ENCODE peak calls at places on chromosomes 7 and 10, in ten cellular contexts. A is cardiac fibroblast, X is OCI-LY7, F is transverse colon, P is endothelial cell, J is B cell, Z is colonic mucosa, R is fibroblast of mammary gland, T is lower lobe of right lung, E is glutamatergic neuron. Q is an unnamed sample.

GRCh38 chr7:101163281-101164070 is 1.9 kb downstream of the VGF start:
- DNase-seq in A (no peak), X (no peak), F (no peak), P (no peak), J (no peak), Z (peak; percentile 57), R (no peak), T (no peak), E (peak; percentile 76), Q (no peak)

GRCh38 chr10:89295597-89295996 is 6.2 kb upstream of the IFIT2 start:
- DNase-seq in A (peak; percentile 70), X (no peak), F (no peak), P (no peak), J (no peak), Z (no peak), R (peak; percentile 65), T (no peak), E (no peak), Q (no peak)

GRCh38 chr7:102832694-102833093 is 80.1 kb upstream of the LRRC17 start:
- DNase-seq in A (no peak), X (no peak), F (no peak), P (no peak), J (no peak), Z (no peak), R (no peak), T (no peak), E (no peak), Q (no peak)

GRCh38 chr7:64893401-64893800 is 9.7 kb upstream of the ZNF273 start:
- DNase-seq in A (no peak), X (no peak), F (no peak), P (no peak), J (no peak), Z (no peak), R (no peak), T (no peak), E (no peak), Q (no peak)

GRCh38 chr7:157427811-157428553 is 91.2 kb downstream of the DNAJB6 start:
- DNase-seq in A (no peak), X (no peak), F (no peak), P (no peak), J (no peak), Z (no peak), R (no peak), T (peak; percentile 38), E (no peak), Q (no peak)

GRCh38 chr10:24456319-24456718 is 247.4 kb downstream of the KIAA1217 start:
- DNase-seq in A (peak; percentile 48), X (no peak), F (no peak), P (no peak), J (no peak), Z (no peak), R (peak; percentile 99), T (no peak), E (no peak), Q (no peak)

GRCh38 chr7:44149571-44150465 is 8.7 kb upstream of the MYL7 start:
- DNase-seq in A (peak; percentile 33), X (no peak), F (no peak), P (no peak), J (no peak), Z (no peak), R (peak; percentile 7), T (no peak), E (no peak), Q (no peak)

GRCh38 chr10:42242135-42242805 is 396.1 kb downstream of the ZNF33B start:
- DNase-seq in A (no peak), X (no peak), F (no peak), P (no peak), J (no peak), Z (no peak), R (no peak), T (no peak), E (no peak), Q (no peak)

GRCh38 chr10:49653530-49653929 is 25.9 kb upstream of the C10orf53 start:
- DNase-seq in A (no peak), X (no peak), F (no peak), P (no peak), J (no peak), Z (no peak), R (no peak), T (no peak), E (no peak), Q (no peak)

GRCh38 chr7:133077394-133077793 is 4.5 kb downstream of the CHCHD3 start:
- DNase-seq in A (no peak), X (no peak), F (no peak), P (no peak), J (no peak), Z (no peak), R (no peak), T (no peak), E (no peak), Q (no peak)

DNA sequence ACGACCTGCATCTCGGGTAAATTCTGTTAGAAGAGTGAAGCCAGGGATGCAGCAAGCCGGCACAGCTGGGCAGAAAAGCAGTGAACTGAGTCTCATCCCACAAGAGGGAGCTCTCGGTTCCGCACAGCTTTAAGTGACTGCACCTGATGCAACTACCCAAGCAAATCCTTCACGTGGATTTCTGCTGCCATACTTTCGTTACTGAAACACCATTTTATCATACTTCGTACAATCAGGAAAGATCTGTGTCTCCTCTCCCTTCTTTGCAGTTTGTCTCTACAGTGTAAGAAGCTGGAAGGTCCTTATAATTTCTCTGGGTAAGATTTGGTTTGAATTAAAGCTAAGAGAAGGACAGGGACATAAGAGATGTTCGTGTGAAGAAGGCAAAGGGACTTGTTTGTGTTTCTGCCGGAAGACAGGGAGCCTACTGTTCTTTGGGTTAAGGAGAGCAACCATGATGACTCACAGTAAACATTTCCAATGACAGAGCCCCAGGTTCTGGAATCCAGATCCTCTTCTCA is 427.0 kb downstream of the GPAM start:
- DNase-seq in A (no peak), X (peak; percentile 50), F (peak; percentile 15), P (peak; percentile 70), J (peak; percentile 1), Z (peak; percentile 21), R (peak; percentile 69), T (peak; percentile 38), E (peak; percentile 61), Q (peak; percentile 53)
- TF ChIP-seq CTCF in A (peak; percentile 53), X (peak; percentile 73), F (no peak), P (peak; percentile 40), J (no peak), Z (no peak), R (peak; percentile 74), T (peak; percentile 23), E (peak; percentile 22), Q (peak; percentile 50)

GRCh38 chr7:97872025-97872669 is at the start of gene ASNS:
- DNase-seq in A (peak; percentile 91), X (peak; percentile 95), F (peak; percentile 94), P (peak; percentile 84), J (peak; percentile 87), Z (peak; percentile 95), R (peak; percentile 82), T (peak; percentile 93), E (peak; percentile 97), Q (peak; percentile 93)
- TF ChIP-seq CTCF in A (no peak), X (no peak), F (peak; percentile 3), P (no peak), J (no peak), Z (no peak), R (no peak), T (no peak), E (no peak), Q (no peak)

GRCh38 chr10:5813341-5814109 is at the start of gene GDI2:
- DNase-seq in A (peak; percentile 98), X (peak; percentile 99), F (peak; percentile 98), P (peak; percentile 96), J (peak; percentile 97), Z (peak; percentile 98), R (peak; percentile 93), T (peak; percentile 96), E (peak; percentile 96), Q (peak; percentile 96)
- TF ChIP-seq CTCF in A (no peak), X (no peak), F (no peak), P (no peak), J (no peak), Z (no peak), R (no peak), T (no peak), E (no peak), Q (no peak)

GRCh38 chr10:112373912-112374338 is at the start of gene ACSL5:
- DNase-seq in A (no peak), X (no peak), F (peak; percentile 73), P (no peak), J (no peak), Z (peak; percentile 78), R (no peak), T (no peak), E (no peak), Q (no peak)

GRCh38 chr10:112376578-112376855 is 2.6 kb downstream of the ACSL5 start:
- DNase-seq in A (no peak), X (peak; percentile 22), F (no peak), P (no peak), J (no peak), Z (no peak), R (no peak), T (no peak), E (no peak), Q (no peak)

GRCh38 chr10:112375721-112376577 is 2.0 kb downstream of the ACSL5 start:
- DNase-seq in A (peak; percentile 71), X (peak; percentile 80), F (peak; percentile 69), P (no peak), J (peak; percentile 73), Z (peak; percentile 64), R (peak; percentile 40), T (peak; percentile 82), E (no peak), Q (no peak)

GRCh38 chr10:112370424-112370819 is 3.5 kb upstream of the ACSL5 start:
- DNase-seq in A (no peak), X (no peak), F (peak; percentile 3), P (no peak), J (no peak), Z (peak; percentile 16), R (no peak), T (no peak), E (no peak), Q (no peak)

GRCh38 chr10:112374724-112375541 is 1.0 kb downstream of the ACSL5 start:
- DNase-seq in A (peak; percentile 32), X (peak; percentile 51), F (peak; percentile 35), P (no peak), J (peak; percentile 49), Z (peak; percentile 48), R (no peak), T (no peak), E (no peak), Q (peak; percentile 21)
- TF ChIP-seq CTCF in A (no peak), X (peak; percentile 32), F (no peak), P (no peak), J (no peak), Z (no peak), R (no peak), T (no peak), E (no peak), Q (no peak)

DNA sequence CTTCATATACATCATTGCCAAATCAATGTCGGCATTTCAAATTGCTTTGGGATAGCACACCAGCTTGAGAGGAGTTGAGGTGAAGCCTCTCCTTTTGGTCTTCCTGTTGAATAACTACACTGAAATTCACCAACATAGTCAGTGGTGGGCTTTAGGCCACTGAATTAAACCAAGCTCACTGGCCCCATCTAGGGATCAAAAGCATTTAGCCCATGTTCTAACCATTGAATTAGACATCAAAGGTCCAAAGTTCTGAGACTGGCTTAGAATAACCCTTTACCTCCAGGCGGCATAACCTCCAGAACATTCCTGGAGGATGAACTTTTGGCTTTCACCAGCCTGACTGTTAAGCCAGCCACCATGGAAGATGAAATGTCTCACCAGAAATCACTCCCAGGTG is 54.6 kb downstream of the BPGM start:
- DNase-seq in A (peak; percentile 55), X (peak; percentile 60), F (no peak), P (no peak), J (peak; percentile 18), Z (no peak), R (peak; percentile 63), T (no peak), E (no peak), Q (no peak)
- TF ChIP-seq CTCF in A (peak; percentile 52), X (peak; percentile 78), F (peak; percentile 9), P (peak; percentile 34), J (peak; percentile 55), Z (no peak), R (peak; percentile 55), T (peak; percentile 29), E (no peak), Q (peak; percentile 13)